ENCODE peak calls at places on chromosome X, in six cellular contexts. V, Z, O, I, Q and E are unnamed samples.

GRCh38 chrX:70096052-70096451 is 33.8 kb downstream of the OTUD6A start:
- DNase-seq in Q (peak), O (no peak), Z (peak), I (no peak), V (no peak), E (peak)

GRCh38 chrX:45851434-45851991 is 650.8 kb upstream of the DIPK2B start:
- DNase-seq in I (no peak), Q (no peak), V (peak), O (no peak), Z (peak), E (no peak)

GRCh38 chrX:10648608-10649007 is 28.2 kb upstream of the MID1 start:
- DNase-seq in I (peak), O (peak), V (no peak), Q (peak), Z (peak), E (peak)

GRCh38 chrX:118627084-118627758 is 100.2 kb upstream of the IL13RA1 start:
- DNase-seq in V (no peak), O (no peak), Q (no peak), I (no peak), Z (no peak), E (no peak)

GRCh38 chrX:41025926-41026325 is 59.3 kb upstream of the USP9X start:
- DNase-seq in Q (peak), Z (peak), O (no peak), V (no peak), I (no peak), E (peak)

GRCh38 chrX:41684138-41684537 is 4.6 kb upstream of the GPR34 start:
- DNase-seq in O (no peak), Z (no peak), V (no peak), I (no peak), Q (peak), E (peak)

GRCh38 chrX:154090731-154091130 is 6.8 kb downstream of the MECP2 start:
- DNase-seq in Z (no peak), V (no peak), O (no peak), Q (no peak), I (no peak), E (no peak)

GRCh38 chrX:153768311-153769157 is 4.5 kb downstream of the PLXNB3 start:
- DNase-seq in Z (no peak), V (peak), O (no peak), Q (no peak), I (no peak), E (no peak)

GRCh38 chrX:64977830-64978229 is 1.6 kb upstream of the ZC4H2 start:
- DNase-seq in I (no peak), Z (no peak), Q (peak), O (no peak), V (no peak), E (peak)

GRCh38 chrX:95860127-95860526 is 824.5 kb upstream of the DIAPH2 start:
- DNase-seq in Q (no peak), I (no peak), Z (no peak), V (no peak), O (no peak), E (no peak)

GRCh38 chrX:3811331-3812311 is 98.2 kb upstream of the PRKX start:
- DNase-seq in I (no peak), O (no peak), Z (peak), V (no peak), Q (peak), E (peak)

GRCh38 chrX:82141942-82142341 is 940.0 kb downstream of the SH3BGRL start:
- DNase-seq in Q (no peak), V (no peak), O (no peak), Z (no peak), I (no peak), E (no peak)

GRCh38 chrX:72027914-72028307 is 103.8 kb downstream of the RTL5 start:
- DNase-seq in O (no peak), I (no peak), V (no peak), Z (no peak), Q (no peak), E (no peak)

GRCh38 chrX:136679581-136679980 is 31.6 kb downstream of the CD40LG start:
- DNase-seq in Z (no peak), I (no peak), O (no peak), Q (no peak), V (no peak), E (no peak)

GRCh38 chrX:137428251-137428661 is 137.7 kb upstream of the ZIC3 start:
- DNase-seq in I (no peak), O (no peak), Q (no peak), Z (no peak), V (no peak), E (no peak)

GRCh38 chrX:70480660-70481018 is 36.0 kb downstream of the DLG3 start:
- DNase-seq in I (no peak), Q (no peak), O (no peak), V (no peak), Z (peak), E (no peak)

GRCh38 chrX:140815868-140816267 is 106.3 kb downstream of the LINC00632 start:
- DNase-seq in Z (peak), O (peak), I (no peak), V (no peak), Q (peak), E (peak)

GRCh38 chrX:1581132-1581531 is 10.3 kb upstream of the AKAP17A start:
- DNase-seq in Q (no peak), Z (peak), I (no peak), V (peak), O (no peak), E (peak)

GRCh38 chrX:119790977-119791436 is 423 bp downstream of the RPL39 start:
- DNase-seq in Q (peak), I (no peak), V (no peak), O (no peak), Z (peak), E (peak)

GRCh38 chrX:135973548-135974278 is at the start of gene MMGT1:
- DNase-seq in Q (peak), O (peak), V (peak), I (no peak), Z (peak), E (peak)

GRCh38 chrX:52576474-52576873 is 59.6 kb upstream of the XAGE1B start:
- DNase-seq in O (no peak), V (no peak), Z (no peak), I (no peak), Q (no peak), E (no peak)

GRCh38 chrX:149494844-149495565 is 10.1 kb downstream of the IDS start:
- DNase-seq in O (no peak), Q (no peak), I (no peak), Z (no peak), V (no peak), E (no peak)

GRCh38 chrX:150361777-150362351 is 1.3 kb upstream of the MAMLD1 start:
- DNase-seq in Z (no peak), I (no peak), Q (peak), V (no peak), O (no peak), E (no peak)

GRCh38 chrX:149040873-149041535 is 464.1 kb downstream of the IDS start:
- DNase-seq in V (no peak), O (no peak), Q (no peak), I (no peak), Z (no peak), E (peak)

GRCh38 chrX:43573441-43574015 is 82.6 kb upstream of the MAOA start:
- DNase-seq in I (no peak), V (no peak), Q (no peak), O (no peak), Z (no peak), E (no peak)

GRCh38 chrX:134672101-134672500 is 13.8 kb upstream of the PLAC1 start:
- DNase-seq in O (no peak), I (no peak), Z (no peak), V (no peak), Q (no peak), E (no peak)

GRCh38 chrX:50618788-50619558 is 148.3 kb upstream of the DGKK start:
- DNase-seq in Z (no peak), O (no peak), I (no peak), Q (no peak), V (no peak), E (peak)

GRCh38 chrX:20330545-20330944 is 63.8 kb upstream of the RPS6KA3 start:
- DNase-seq in Q (no peak), O (no peak), Z (no peak), V (no peak), I (no peak), E (no peak)

GRCh38 chrX:72270316-72270866 is 6.7 kb downstream of the RPS4X start:
- DNase-seq in V (no peak), Q (no peak), I (no peak), Z (no peak), O (no peak), E (no peak)

GRCh38 chrX:66200050-66200664 is 36.1 kb downstream of the HEPH start:
- DNase-seq in O (no peak), Q (no peak), Z (no peak), I (no peak), V (no peak), E (no peak)

GRCh38 chrX:7730071-7730470 is 112.9 kb upstream of the VCX start:
- DNase-seq in V (no peak), I (no peak), Z (peak), O (no peak), Q (no peak), E (no peak)

GRCh38 chrX:36159254-36159653 is 239.7 kb downstream of the CFAP47 start:
- DNase-seq in I (no peak), O (no peak), Q (no peak), V (no peak), Z (no peak), E (no peak)

DNA sequence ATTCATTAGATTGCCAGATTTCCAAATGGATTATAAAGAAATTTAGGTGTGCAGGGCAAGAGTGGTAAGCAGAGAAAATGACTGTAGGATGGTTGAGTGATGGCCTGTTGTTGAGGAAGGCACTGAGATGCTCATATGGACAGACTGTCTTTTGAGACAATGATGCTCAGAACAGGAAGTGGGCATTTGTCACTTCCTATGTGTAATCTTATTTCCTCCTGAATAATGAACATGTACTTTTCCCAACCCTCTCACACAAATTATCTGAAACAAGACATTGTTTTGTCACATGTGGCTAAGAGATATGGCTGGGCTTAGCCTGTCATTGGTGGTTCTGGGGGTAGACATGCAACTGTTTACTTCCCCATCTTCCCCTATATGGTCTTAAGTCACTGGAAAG is 240.5 kb downstream of the CFAP47 start:
- DNase-seq in I (no peak), Q (no peak), Z (no peak), V (no peak), O (no peak), E (no peak)
- TF ChIP-seq CTCF in I (no peak), Q (no peak), Z (no peak), V (no peak), O (no peak), E (no peak)

DNA sequence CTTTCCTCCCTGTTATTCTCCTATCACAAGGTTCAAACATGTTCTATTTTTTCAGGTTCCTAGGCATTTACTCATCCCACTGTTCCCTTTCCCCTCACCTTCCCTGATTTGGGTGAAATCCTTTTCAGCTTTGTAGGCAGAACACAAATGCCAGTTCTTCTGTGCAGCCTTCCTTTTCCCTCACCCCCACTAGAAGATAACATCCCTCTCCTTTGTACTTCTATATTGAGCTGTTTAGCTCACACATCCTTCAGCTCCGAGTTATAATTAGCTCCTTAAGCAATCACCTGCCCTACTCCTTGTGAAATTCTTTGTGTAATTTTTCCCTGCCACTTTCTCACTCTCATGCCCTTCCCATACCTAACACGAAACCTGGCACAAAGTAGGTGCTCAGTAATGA is 240.9 kb downstream of the AR start:
- DNase-seq in I (no peak), Z (no peak), Q (no peak), V (no peak), O (no peak), E (no peak)
- TF ChIP-seq CTCF in I (no peak), Z (no peak), Q (no peak), V (no peak), O (no peak), E (no peak)

GRCh38 chrX:14630724-14631123 is 101.4 kb downstream of the GLRA2 start:
- DNase-seq in I (no peak), V (no peak), O (no peak), Z (no peak), Q (no peak), E (peak)
- TF ChIP-seq CTCF in I (no peak), V (no peak), O (no peak), Z (no peak), Q (no peak), E (no peak)

GRCh38 chrX:80282535-80282934 is 137.7 kb upstream of the TENT5D start:
- DNase-seq in V (no peak), I (no peak), O (no peak), Z (no peak), Q (no peak), E (no peak)
- TF ChIP-seq CTCF in V (no peak), I (no peak), O (peak), Z (no peak), Q (peak), E (no peak)

GRCh38 chrX:12894074-12894691 is 12.2 kb upstream of the TLR8 start:
- DNase-seq in Z (peak), O (no peak), V (no peak), Q (peak), I (no peak), E (peak)
- TF ChIP-seq CTCF in Z (peak), O (peak), V (peak), Q (peak), I (peak), E (peak)